ENCODE peak calls at places on chromosome 19, in nine cellular contexts. One of them, this sample, is unnamed.

GRCh38 chr19:50214699-50215543 is 11.5 kb downstream of the MYH14 start:
- DNase-seq in HFF-Myc: no peak
- DNase-seq in globus pallidus: no peak
- DNase-seq in hypothalamus: no peak
- DNase-seq in heart right ventricle: no peak
- DNase-seq in HEK293T: no peak
- DNase-seq in psoas muscle: no peak
- DNase-seq in BJ: no peak
- DNase-seq in fibroblast of mammary gland: no peak
- DNase-seq in this sample: no peak

GRCh38 chr19:50820086-50820485 is 3.5 kb downstream of the KLK1 start:
- DNase-seq in HFF-Myc: no peak
- DNase-seq in globus pallidus: no peak
- DNase-seq in hypothalamus: no peak
- DNase-seq in heart right ventricle: no peak
- DNase-seq in HEK293T: no peak
- DNase-seq in psoas muscle: no peak
- DNase-seq in BJ: no peak
- DNase-seq in fibroblast of mammary gland: no peak
- DNase-seq in this sample: no peak

GRCh38 chr19:7550987-7551761 is 15.7 kb downstream of the PNPLA6 start:
- DNase-seq in HFF-Myc: no peak
- DNase-seq in globus pallidus: peak; percentile 70
- DNase-seq in hypothalamus: peak; percentile 58
- DNase-seq in heart right ventricle: peak; percentile 69
- DNase-seq in HEK293T: peak; percentile 93
- DNase-seq in psoas muscle: peak; percentile 90
- DNase-seq in BJ: no peak
- DNase-seq in fibroblast of mammary gland: peak; percentile 41
- DNase-seq in this sample: peak; percentile 96

GRCh38 chr19:2061936-2062729 is 11.1 kb upstream of the MKNK2 start:
- DNase-seq in HFF-Myc: no peak
- DNase-seq in globus pallidus: no peak
- DNase-seq in hypothalamus: no peak
- DNase-seq in heart right ventricle: no peak
- DNase-seq in HEK293T: no peak
- DNase-seq in psoas muscle: peak; percentile 76
- DNase-seq in BJ: no peak
- DNase-seq in fibroblast of mammary gland: no peak
- DNase-seq in this sample: no peak

GRCh38 chr19:55210120-55210493 is 806 bp upstream of the PTPRH start:
- DNase-seq in HFF-Myc: peak; percentile 90
- DNase-seq in globus pallidus: no peak
- DNase-seq in hypothalamus: no peak
- DNase-seq in heart right ventricle: no peak
- DNase-seq in HEK293T: no peak
- DNase-seq in psoas muscle: no peak
- DNase-seq in BJ: peak; percentile 95
- DNase-seq in fibroblast of mammary gland: peak; percentile 97
- DNase-seq in this sample: no peak

GRCh38 chr19:18156841-18157464 is 4.0 kb downstream of the PIK3R2 start:
- DNase-seq in HFF-Myc: peak; percentile 81
- DNase-seq in globus pallidus: peak; percentile 77
- DNase-seq in hypothalamus: peak; percentile 63
- DNase-seq in heart right ventricle: peak; percentile 90
- DNase-seq in HEK293T: peak; percentile 62
- DNase-seq in psoas muscle: peak; percentile 91
- DNase-seq in BJ: no peak
- DNase-seq in fibroblast of mammary gland: peak; percentile 87
- DNase-seq in this sample: peak; percentile 90

GRCh38 chr19:5131866-5132561 is 163.1 kb downstream of the KDM4B start:
- DNase-seq in HFF-Myc: no peak
- DNase-seq in globus pallidus: no peak
- DNase-seq in hypothalamus: no peak
- DNase-seq in heart right ventricle: no peak
- DNase-seq in HEK293T: no peak
- DNase-seq in psoas muscle: no peak
- DNase-seq in BJ: no peak
- DNase-seq in fibroblast of mammary gland: no peak
- DNase-seq in this sample: no peak

GRCh38 chr19:6012416-6013170 is 34.7 kb upstream of the RANBP3 start:
- DNase-seq in HFF-Myc: no peak
- DNase-seq in globus pallidus: no peak
- DNase-seq in hypothalamus: no peak
- DNase-seq in heart right ventricle: no peak
- DNase-seq in HEK293T: no peak
- DNase-seq in psoas muscle: peak; percentile 26
- DNase-seq in BJ: no peak
- DNase-seq in fibroblast of mammary gland: no peak
- DNase-seq in this sample: no peak

GRCh38 chr19:49912965-49913685 is 15.9 kb upstream of the ATF5 start:
- DNase-seq in HFF-Myc: no peak
- DNase-seq in globus pallidus: no peak
- DNase-seq in hypothalamus: no peak
- DNase-seq in heart right ventricle: no peak
- DNase-seq in HEK293T: no peak
- DNase-seq in psoas muscle: no peak
- DNase-seq in BJ: no peak
- DNase-seq in fibroblast of mammary gland: no peak
- DNase-seq in this sample: no peak

GRCh38 chr19:21468791-21469190 is 36.6 kb upstream of the ZNF429 start:
- DNase-seq in HFF-Myc: no peak
- DNase-seq in globus pallidus: no peak
- DNase-seq in hypothalamus: no peak
- DNase-seq in heart right ventricle: no peak
- DNase-seq in HEK293T: no peak
- DNase-seq in psoas muscle: no peak
- DNase-seq in BJ: no peak
- DNase-seq in fibroblast of mammary gland: no peak
- DNase-seq in this sample: no peak

GRCh38 chr19:43798546-43799409 is 3.5 kb downstream of the LYPD5 start:
- DNase-seq in HFF-Myc: no peak
- DNase-seq in globus pallidus: no peak
- DNase-seq in hypothalamus: peak; percentile 26
- DNase-seq in heart right ventricle: no peak
- DNase-seq in HEK293T: no peak
- DNase-seq in psoas muscle: no peak
- DNase-seq in BJ: no peak
- DNase-seq in fibroblast of mammary gland: no peak
- DNase-seq in this sample: peak; percentile 81

GRCh38 chr19:49514151-49514550 is 1.7 kb downstream of the FCGRT start:
- DNase-seq in HFF-Myc: no peak
- DNase-seq in globus pallidus: no peak
- DNase-seq in hypothalamus: no peak
- DNase-seq in heart right ventricle: no peak
- DNase-seq in HEK293T: no peak
- DNase-seq in psoas muscle: no peak
- DNase-seq in BJ: no peak
- DNase-seq in fibroblast of mammary gland: no peak
- DNase-seq in this sample: no peak

GRCh38 chr19:23512151-23512925 is 117.1 kb upstream of the ZNF91 start:
- DNase-seq in HFF-Myc: no peak
- DNase-seq in globus pallidus: no peak
- DNase-seq in hypothalamus: no peak
- DNase-seq in heart right ventricle: no peak
- DNase-seq in HEK293T: no peak
- DNase-seq in psoas muscle: no peak
- DNase-seq in BJ: no peak
- DNase-seq in fibroblast of mammary gland: no peak
- DNase-seq in this sample: no peak

GRCh38 chr19:14089662-14090508 is 666 bp downstream of the SAMD1 start:
- DNase-seq in HFF-Myc: no peak
- DNase-seq in globus pallidus: peak; percentile 50
- DNase-seq in hypothalamus: peak; percentile 40
- DNase-seq in heart right ventricle: peak; percentile 60
- DNase-seq in HEK293T: peak; percentile 50
- DNase-seq in psoas muscle: peak; percentile 74
- DNase-seq in BJ: no peak
- DNase-seq in fibroblast of mammary gland: peak; percentile 64
- DNase-seq in this sample: peak; percentile 56

GRCh38 chr19:11982526-11982925 is 17.7 kb downstream of the ZNF763 start:
- DNase-seq in HFF-Myc: no peak
- DNase-seq in globus pallidus: no peak
- DNase-seq in hypothalamus: no peak
- DNase-seq in heart right ventricle: no peak
- DNase-seq in HEK293T: no peak
- DNase-seq in psoas muscle: no peak
- DNase-seq in BJ: no peak
- DNase-seq in fibroblast of mammary gland: peak; percentile 19
- DNase-seq in this sample: no peak

GRCh38 chr19:41433171-41433570 is 6.0 kb upstream of the B3GNT8 start:
- DNase-seq in HFF-Myc: no peak
- DNase-seq in globus pallidus: no peak
- DNase-seq in hypothalamus: no peak
- DNase-seq in heart right ventricle: no peak
- DNase-seq in HEK293T: no peak
- DNase-seq in psoas muscle: no peak
- DNase-seq in BJ: no peak
- DNase-seq in fibroblast of mammary gland: no peak
- DNase-seq in this sample: no peak

GRCh38 chr19:13036366-13036976 is 41.2 kb downstream of the NFIX start:
- DNase-seq in HFF-Myc: no peak
- DNase-seq in globus pallidus: no peak
- DNase-seq in hypothalamus: no peak
- DNase-seq in heart right ventricle: no peak
- DNase-seq in HEK293T: peak; percentile 43
- DNase-seq in psoas muscle: peak; percentile 87
- DNase-seq in BJ: no peak
- DNase-seq in fibroblast of mammary gland: peak; percentile 76
- DNase-seq in this sample: peak; percentile 67

GRCh38 chr19:10010247-10010691 is at the start of gene COL5A3:
- DNase-seq in HFF-Myc: no peak
- DNase-seq in globus pallidus: no peak
- DNase-seq in hypothalamus: no peak
- DNase-seq in heart right ventricle: peak; percentile 81
- DNase-seq in HEK293T: no peak
- DNase-seq in psoas muscle: peak; percentile 88
- DNase-seq in BJ: no peak
- DNase-seq in fibroblast of mammary gland: peak; percentile 84
- DNase-seq in this sample: no peak

GRCh38 chr19:5487222-5487621 is 32.0 kb downstream of the ZNRF4 start:
- DNase-seq in HFF-Myc: no peak
- DNase-seq in globus pallidus: no peak
- DNase-seq in hypothalamus: no peak
- DNase-seq in heart right ventricle: no peak
- DNase-seq in HEK293T: no peak
- DNase-seq in psoas muscle: no peak
- DNase-seq in BJ: no peak
- DNase-seq in fibroblast of mammary gland: no peak
- DNase-seq in this sample: no peak

This sample was measured in NCI-H2171.